ENCODE peak calls at places on chromosomes 1 and 21, in eight cellular contexts. One of them, this sample, is unnamed.

GRCh38 chr21:42939581-42940413 is 14.4 kb upstream of the ERVH48-1 start:
- DNase-seq in retinal pigment epithelial cell: peak
- DNase-seq in kidney: no peak
- DNase-seq in neural progenitor cell: no peak
- DNase-seq in AG10803: peak
- DNase-seq in HL-60: peak
- DNase-seq in heart right ventricle: no peak
- DNase-seq in uterus: peak
- DNase-seq in this sample: peak

GRCh38 chr1:66253330-66253921 is 280.5 kb upstream of the SGIP1 start:
- DNase-seq in uterus: no peak
- DNase-seq in kidney: no peak
- DNase-seq in AG10803: peak
- DNase-seq in neural progenitor cell: peak
- DNase-seq in HL-60: peak
- DNase-seq in retinal pigment epithelial cell: no peak
- DNase-seq in heart right ventricle: no peak
- DNase-seq in this sample: no peak

GRCh38 chr1:210291786-210292275 is 36.9 kb upstream of the HHAT start:
- DNase-seq in retinal pigment epithelial cell: no peak
- DNase-seq in kidney: no peak
- DNase-seq in heart right ventricle: no peak
- DNase-seq in neural progenitor cell: no peak
- DNase-seq in HL-60: no peak
- DNase-seq in uterus: peak
- DNase-seq in AG10803: peak
- DNase-seq in this sample: no peak

GRCh38 chr1:10402729-10403274 is 3.9 kb downstream of the PGD start:
- DNase-seq in AG10803: no peak
- DNase-seq in heart right ventricle: no peak
- DNase-seq in HL-60: no peak
- DNase-seq in neural progenitor cell: no peak
- DNase-seq in kidney: no peak
- DNase-seq in retinal pigment epithelial cell: no peak
- DNase-seq in uterus: no peak
- DNase-seq in this sample: no peak

GRCh38 chr1:224343679-224344078 is 13.0 kb upstream of the CNIH4 start:
- DNase-seq in kidney: no peak
- DNase-seq in heart right ventricle: no peak
- DNase-seq in uterus: no peak
- DNase-seq in neural progenitor cell: no peak
- DNase-seq in retinal pigment epithelial cell: no peak
- DNase-seq in AG10803: no peak
- DNase-seq in HL-60: no peak
- DNase-seq in this sample: no peak

GRCh38 chr1:22140681-22141080 is 2.2 kb downstream of the WNT4 start:
- DNase-seq in neural progenitor cell: no peak
- DNase-seq in kidney: no peak
- DNase-seq in uterus: no peak
- DNase-seq in retinal pigment epithelial cell: no peak
- DNase-seq in HL-60: no peak
- DNase-seq in heart right ventricle: no peak
- DNase-seq in AG10803: no peak
- DNase-seq in this sample: peak

GRCh38 chr1:168390261-168390660 is 109.6 kb downstream of the TBX19 start:
- DNase-seq in neural progenitor cell: no peak
- DNase-seq in heart right ventricle: no peak
- DNase-seq in retinal pigment epithelial cell: no peak
- DNase-seq in HL-60: no peak
- DNase-seq in AG10803: no peak
- DNase-seq in kidney: no peak
- DNase-seq in uterus: no peak
- DNase-seq in this sample: no peak

GRCh38 chr21:32131164-32131563 is 147.7 kb downstream of the MIS18A start:
- DNase-seq in retinal pigment epithelial cell: no peak
- DNase-seq in heart right ventricle: no peak
- DNase-seq in uterus: no peak
- DNase-seq in neural progenitor cell: no peak
- DNase-seq in kidney: no peak
- DNase-seq in HL-60: no peak
- DNase-seq in AG10803: no peak
- DNase-seq in this sample: no peak

GRCh38 chr1:81670286-81670685 is 130.4 kb upstream of the ADGRL2 start:
- DNase-seq in HL-60: no peak
- DNase-seq in retinal pigment epithelial cell: peak
- DNase-seq in neural progenitor cell: no peak
- DNase-seq in uterus: peak
- DNase-seq in kidney: peak
- DNase-seq in AG10803: peak
- DNase-seq in heart right ventricle: peak
- DNase-seq in this sample: no peak

GRCh38 chr1:2251786-2252185 is 23.7 kb downstream of the SKI start:
- DNase-seq in heart right ventricle: peak
- DNase-seq in HL-60: no peak
- DNase-seq in retinal pigment epithelial cell: no peak
- DNase-seq in AG10803: no peak
- DNase-seq in uterus: no peak
- DNase-seq in kidney: no peak
- DNase-seq in neural progenitor cell: no peak
- DNase-seq in this sample: no peak

GRCh38 chr1:233277637-233278413 is 17.7 kb downstream of the PCNX2 start:
- DNase-seq in kidney: no peak
- DNase-seq in retinal pigment epithelial cell: no peak
- DNase-seq in HL-60: peak
- DNase-seq in neural progenitor cell: no peak
- DNase-seq in heart right ventricle: no peak
- DNase-seq in AG10803: no peak
- DNase-seq in uterus: no peak
- DNase-seq in this sample: no peak

GRCh38 chr21:27149034-27149433 is 182.1 kb upstream of the ADAMTS5 start:
- DNase-seq in neural progenitor cell: no peak
- DNase-seq in HL-60: no peak
- DNase-seq in heart right ventricle: no peak
- DNase-seq in uterus: no peak
- DNase-seq in retinal pigment epithelial cell: no peak
- DNase-seq in AG10803: peak
- DNase-seq in kidney: no peak
- DNase-seq in this sample: no peak

GRCh38 chr1:202281316-202282016 is 60.3 kb downstream of the UBE2T start:
- DNase-seq in neural progenitor cell: no peak
- DNase-seq in uterus: no peak
- DNase-seq in retinal pigment epithelial cell: no peak
- DNase-seq in kidney: no peak
- DNase-seq in HL-60: no peak
- DNase-seq in heart right ventricle: no peak
- DNase-seq in AG10803: peak
- DNase-seq in this sample: no peak

GRCh38 chr1:201488817-201489581 is 17.9 kb downstream of the CSRP1 start:
- DNase-seq in heart right ventricle: peak
- DNase-seq in HL-60: no peak
- DNase-seq in AG10803: peak
- DNase-seq in neural progenitor cell: no peak
- DNase-seq in kidney: peak
- DNase-seq in uterus: peak
- DNase-seq in retinal pigment epithelial cell: no peak
- DNase-seq in this sample: peak

GRCh38 chr21:17270234-17270633 is 242.6 kb upstream of the CXADR start:
- DNase-seq in neural progenitor cell: peak
- DNase-seq in HL-60: no peak
- DNase-seq in AG10803: peak
- DNase-seq in retinal pigment epithelial cell: peak
- DNase-seq in kidney: no peak
- DNase-seq in uterus: peak
- DNase-seq in heart right ventricle: no peak
- DNase-seq in this sample: peak

GRCh38 chr1:88890790-88891317 is 513 bp downstream of the GTF2B start:
- DNase-seq in HL-60: peak
- DNase-seq in uterus: no peak
- DNase-seq in heart right ventricle: no peak
- DNase-seq in neural progenitor cell: peak
- DNase-seq in retinal pigment epithelial cell: no peak
- DNase-seq in kidney: no peak
- DNase-seq in AG10803: peak
- DNase-seq in this sample: peak

GRCh38 chr1:88892146-88892877 is 945 bp upstream of the GTF2B start:
- DNase-seq in uterus: no peak
- DNase-seq in AG10803: peak
- DNase-seq in kidney: no peak
- DNase-seq in HL-60: no peak
- DNase-seq in neural progenitor cell: no peak
- DNase-seq in heart right ventricle: no peak
- DNase-seq in retinal pigment epithelial cell: no peak
- DNase-seq in this sample: peak

GRCh38 chr1:88891318-88892145 is at the start of gene GTF2B:
- DNase-seq in neural progenitor cell: peak
- DNase-seq in AG10803: peak
- DNase-seq in kidney: peak
- DNase-seq in retinal pigment epithelial cell: peak
- DNase-seq in HL-60: peak
- DNase-seq in uterus: peak
- DNase-seq in heart right ventricle: peak
- DNase-seq in this sample: peak

GRCh38 chr1:88885933-88886332 is 5.4 kb downstream of the GTF2B start:
- DNase-seq in uterus: no peak
- DNase-seq in AG10803: no peak
- DNase-seq in heart right ventricle: no peak
- DNase-seq in kidney: no peak
- DNase-seq in HL-60: no peak
- DNase-seq in neural progenitor cell: no peak
- DNase-seq in retinal pigment epithelial cell: no peak
- DNase-seq in this sample: peak

DNA sequence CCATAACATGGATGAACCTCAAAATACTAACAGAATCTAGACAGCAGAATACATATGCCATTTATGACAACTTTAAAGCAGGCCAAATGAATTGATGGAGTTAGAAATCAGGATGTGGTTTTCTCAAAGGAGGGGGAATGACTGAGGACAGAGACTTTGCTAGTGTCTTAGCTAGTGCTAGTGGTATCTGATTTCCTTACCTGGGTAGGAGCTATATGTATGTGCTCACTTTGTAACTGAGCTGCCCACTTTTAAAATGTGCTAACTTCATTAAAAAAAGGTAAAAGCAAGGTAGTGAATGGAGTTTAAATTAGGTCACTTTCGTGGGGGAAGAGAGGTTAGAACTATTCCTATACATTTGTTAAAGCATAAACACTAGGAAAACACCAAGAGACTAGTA is 2.6 kb downstream of the GTF2B start:
- DNase-seq in uterus: no peak
- DNase-seq in retinal pigment epithelial cell: no peak
- DNase-seq in HL-60: no peak
- DNase-seq in heart right ventricle: no peak
- DNase-seq in kidney: no peak
- DNase-seq in AG10803: no peak
- DNase-seq in neural progenitor cell: no peak
- DNase-seq in this sample: peak
- H3K4me3 ChIP-seq in uterus: no peak
- H3K4me3 ChIP-seq in retinal pigment epithelial cell: no peak
- H3K4me3 ChIP-seq in HL-60: no peak
- H3K4me3 ChIP-seq in heart right ventricle: no peak
- H3K4me3 ChIP-seq in kidney: no peak
- H3K4me3 ChIP-seq in AG10803: no peak
- H3K4me3 ChIP-seq in neural progenitor cell: no peak
- H3K4me3 ChIP-seq in this sample: no peak

DNA sequence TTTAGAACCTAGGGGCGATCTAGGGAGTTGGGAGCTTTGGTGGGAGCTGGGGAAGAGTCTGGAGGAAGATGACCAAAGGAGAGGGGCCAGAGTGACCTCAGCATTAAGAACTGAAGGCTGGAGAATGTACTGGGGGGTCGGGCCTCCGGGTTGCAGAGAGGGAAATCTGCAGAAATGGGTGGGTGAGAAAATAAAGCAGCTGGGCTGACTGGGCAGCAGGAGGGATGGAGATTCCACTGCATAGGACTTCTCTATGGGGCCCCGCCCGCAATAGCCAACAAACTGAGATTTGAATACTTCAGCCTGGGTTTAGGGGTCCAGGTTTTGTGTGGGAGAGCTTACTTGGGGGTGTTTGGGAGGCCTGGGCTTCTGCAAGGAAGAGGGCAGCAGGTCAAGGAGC is 1.6 kb upstream of the CRABP2 start:
- DNase-seq in AG10803: no peak
- DNase-seq in HL-60: no peak
- DNase-seq in uterus: no peak
- DNase-seq in heart right ventricle: no peak
- DNase-seq in retinal pigment epithelial cell: no peak
- DNase-seq in neural progenitor cell: no peak
- DNase-seq in kidney: no peak
- DNase-seq in this sample: no peak
- H3K4me3 ChIP-seq in AG10803: peak
- H3K4me3 ChIP-seq in HL-60: no peak
- H3K4me3 ChIP-seq in uterus: no peak
- H3K4me3 ChIP-seq in heart right ventricle: no peak
- H3K4me3 ChIP-seq in retinal pigment epithelial cell: no peak
- H3K4me3 ChIP-seq in neural progenitor cell: peak
- H3K4me3 ChIP-seq in kidney: no peak
- H3K4me3 ChIP-seq in this sample: no peak

GRCh38 chr1:113942527-113942926 is 13.4 kb downstream of the HIPK1 start:
- DNase-seq in neural progenitor cell: no peak
- DNase-seq in AG10803: no peak
- DNase-seq in heart right ventricle: no peak
- DNase-seq in retinal pigment epithelial cell: no peak
- DNase-seq in uterus: no peak
- DNase-seq in HL-60: no peak
- DNase-seq in kidney: no peak
- DNase-seq in this sample: no peak
- H3K4me3 ChIP-seq in neural progenitor cell: no peak
- H3K4me3 ChIP-seq in AG10803: no peak
- H3K4me3 ChIP-seq in heart right ventricle: no peak
- H3K4me3 ChIP-seq in retinal pigment epithelial cell: no peak
- H3K4me3 ChIP-seq in uterus: no peak
- H3K4me3 ChIP-seq in HL-60: no peak
- H3K4me3 ChIP-seq in kidney: no peak
- H3K4me3 ChIP-seq in this sample: no peak

GRCh38 chr1:235892734-235893413 is 26.2 kb upstream of the LYST start:
- DNase-seq in heart right ventricle: no peak
- DNase-seq in uterus: no peak
- DNase-seq in HL-60: peak
- DNase-seq in retinal pigment epithelial cell: no peak
- DNase-seq in kidney: no peak
- DNase-seq in AG10803: no peak
- DNase-seq in neural progenitor cell: no peak
- DNase-seq in this sample: no peak

GRCh38 chr1:235887676-235888075 is 21.0 kb upstream of the LYST start:
- DNase-seq in uterus: no peak
- DNase-seq in HL-60: no peak
- DNase-seq in heart right ventricle: no peak
- DNase-seq in AG10803: no peak
- DNase-seq in neural progenitor cell: no peak
- DNase-seq in retinal pigment epithelial cell: no peak
- DNase-seq in kidney: no peak
- DNase-seq in this sample: no peak

GRCh38 chr1:235885654-235886238 is 19.0 kb upstream of the LYST start:
- DNase-seq in HL-60: no peak
- DNase-seq in heart right ventricle: no peak
- DNase-seq in uterus: no peak
- DNase-seq in kidney: no peak
- DNase-seq in neural progenitor cell: no peak
- DNase-seq in retinal pigment epithelial cell: no peak
- DNase-seq in AG10803: no peak
- DNase-seq in this sample: no peak

GRCh38 chr1:235892080-235892670 is 25.5 kb upstream of the LYST start:
- DNase-seq in neural progenitor cell: no peak
- DNase-seq in heart right ventricle: no peak
- DNase-seq in HL-60: no peak
- DNase-seq in retinal pigment epithelial cell: no peak
- DNase-seq in kidney: no peak
- DNase-seq in uterus: no peak
- DNase-seq in AG10803: no peak
- DNase-seq in this sample: no peak

GRCh38 chr1:235888119-235888643 is 21.5 kb upstream of the LYST start:
- DNase-seq in heart right ventricle: no peak
- DNase-seq in AG10803: no peak
- DNase-seq in HL-60: no peak
- DNase-seq in neural progenitor cell: no peak
- DNase-seq in retinal pigment epithelial cell: no peak
- DNase-seq in uterus: no peak
- DNase-seq in kidney: no peak
- DNase-seq in this sample: no peak
- H3K4me3 ChIP-seq in heart right ventricle: no peak
- H3K4me3 ChIP-seq in AG10803: no peak
- H3K4me3 ChIP-seq in HL-60: no peak
- H3K4me3 ChIP-seq in neural progenitor cell: no peak
- H3K4me3 ChIP-seq in retinal pigment epithelial cell: no peak
- H3K4me3 ChIP-seq in uterus: no peak
- H3K4me3 ChIP-seq in kidney: no peak
- H3K4me3 ChIP-seq in this sample: no peak

This sample was measured in PC-9.